ENCODE peak calls at places on chromosomes 12 and 14, in six cellular contexts. H is T-helper 1 cell; P is activated CD4-positive, alpha-beta T cell treated with anti-CD3 and anti-CD28 coated beads for 36 hours; S is stimulated activated CD4-positive, alpha-beta T cell treated with anti-CD3 and anti-CD28 coated beads, Interleukin-2, amount 100 ng/mL, for 48 hours; U is WTC11; V is head of caudate nucleus. C is an unnamed sample.

GRCh38 chr14:51495319-51495718 is 156.4 kb upstream of the FRMD6 start:
- DNase-seq in H (no peak), P (no peak), S (no peak), U (no peak), V (no peak), C (no peak)

GRCh38 chr14:100677152-100677924 is 49.4 kb upstream of the DLK1 start:
- DNase-seq in H (no peak), P (no peak), S (no peak), U (peak), V (no peak), C (no peak)

GRCh38 chr12:110269622-110270124 is 11.4 kb upstream of the ATP2A2 start:
- DNase-seq in H (no peak), P (no peak), S (no peak), U (no peak), V (no peak), C (no peak)

GRCh38 chr12:49827351-49828099 is 688 bp downstream of the NCKAP5L start:
- DNase-seq in H (peak), P (peak), S (peak), U (peak), V (peak), C (no peak)

GRCh38 chr14:66483322-66483721 is 2.8 kb upstream of the CCDC196 start:
- DNase-seq in H (no peak), P (no peak), S (no peak), U (no peak), V (no peak), C (no peak)

GRCh38 chr14:38098074-38098846 is 109.4 kb upstream of the SSTR1 start:
- DNase-seq in H (no peak), P (no peak), S (no peak), U (no peak), V (no peak), C (no peak)

GRCh38 chr12:54378791-54379400 is 5.6 kb downstream of the ZNF385A start:
- DNase-seq in H (no peak), P (no peak), S (no peak), U (peak), V (no peak), C (no peak)

GRCh38 chr12:84136862-84137367 is 775.7 kb downstream of the SLC6A15 start:
- DNase-seq in H (no peak), P (no peak), S (no peak), U (no peak), V (no peak), C (peak)

GRCh38 chr12:70615177-70615576 is 22.1 kb downstream of the PTPRB start:
- DNase-seq in H (no peak), P (no peak), S (no peak), U (no peak), V (no peak), C (no peak)

GRCh38 chr14:94173885-94174621 is at the start of gene PPP4R4:
- DNase-seq in H (peak), P (peak), S (peak), U (peak), V (peak), C (peak)

GRCh38 chr14:103624860-103625259 is 4.2 kb upstream of the KLC1 start:
- DNase-seq in H (peak), P (peak), S (no peak), U (no peak), V (no peak), C (no peak)

GRCh38 chr12:13256705-13257045 is 60.1 kb downstream of the EMP1 start:
- DNase-seq in H (no peak), P (no peak), S (no peak), U (no peak), V (no peak), C (no peak)